ENCODE peak calls at places on chromosomes 5 and 9, in ten cellular contexts. X, N, G, T, H, R, V, Q, J and I are unnamed samples. For H3K4me1, the result is how much of the 10 kb centered on the place peaks cover.

GRCh38 chr9:85038824-85039540 is 369.5 kb downstream of the NTRK2 start:
- DNase-seq in G (no peak), T (no peak), Q (no peak), N (no peak), R (no peak), V (no peak), H (no peak), X (no peak), J (no peak), I (no peak)

GRCh38 chr5:157253547-157253946 is 12.4 kb upstream of the CYFIP2 start:
- DNase-seq in N (no peak), R (no peak), Q (peak), H (no peak), T (peak), G (no peak), V (peak), X (no peak), J (no peak), I (no peak)

GRCh38 chr9:101468116-101468515 is 32.5 kb upstream of the ALDOB start:
- DNase-seq in J (no peak), V (no peak), N (no peak), X (no peak), G (no peak), Q (no peak), H (no peak), T (no peak), R (no peak), I (no peak)

GRCh38 chr9:69089082-69089481 is 53.5 kb downstream of the FXN start:
- DNase-seq in X (no peak), Q (no peak), R (no peak), G (no peak), J (no peak), N (no peak), V (no peak), H (no peak), T (no peak), I (no peak)

GRCh38 chr5:128213833-128214232 is 130.3 kb downstream of the SLC12A2 start:
- DNase-seq in G (no peak), X (no peak), Q (no peak), T (no peak), V (no peak), N (no peak), R (no peak), H (no peak), J (no peak), I (no peak)

GRCh38 chr9:81535542-81536241 is 153.7 kb downstream of the TLE1 start:
- DNase-seq in T (peak), V (no peak), N (no peak), X (no peak), J (no peak), H (no peak), R (no peak), G (no peak), Q (no peak), I (no peak)

GRCh38 chr5:128163991-128164390 is 80.4 kb downstream of the SLC12A2 start:
- DNase-seq in X (no peak), J (no peak), Q (no peak), R (no peak), H (peak), G (no peak), V (no peak), T (no peak), N (no peak), I (no peak)

GRCh38 chr5:159416438-159416837 is 86.2 kb upstream of the IL12B start:
- DNase-seq in V (no peak), R (no peak), N (no peak), H (no peak), X (no peak), Q (no peak), T (no peak), G (no peak), J (no peak), I (no peak)

GRCh38 chr9:120931278-120932085 is 4.9 kb upstream of the TRAF1 start:
- DNase-seq in V (no peak), Q (peak), N (no peak), T (peak), H (no peak), X (no peak), R (peak), J (peak), G (no peak), I (no peak)

GRCh38 chr5:15008476-15008875 is 136.9 kb upstream of the ANKH start:
- DNase-seq in V (no peak), R (no peak), H (peak), T (peak), X (peak), Q (no peak), J (no peak), G (no peak), N (peak), I (no peak)

GRCh38 chr9:128216781-128217553 is 13.8 kb downstream of the DNM1 start:
- DNase-seq in R (no peak), Q (no peak), G (no peak), V (no peak), T (no peak), H (no peak), X (no peak), N (no peak), J (no peak), I (no peak)

GRCh38 chr5:39547548-39548154 is 122.9 kb upstream of the DAB2 start:
- DNase-seq in J (no peak), N (no peak), X (no peak), V (peak), H (no peak), R (no peak), G (no peak), T (peak), Q (peak), I (no peak)

GRCh38 chr5:136094189-136094912 is 38.3 kb upstream of the SMAD5 start:
- DNase-seq in H (no peak), G (no peak), N (no peak), X (no peak), R (no peak), T (no peak), J (no peak), Q (no peak), V (no peak), I (no peak)

GRCh38 chr5:3526551-3527185 is 69.0 kb upstream of the IRX1 start:
- DNase-seq in R (no peak), H (no peak), G (no peak), J (no peak), N (no peak), V (no peak), T (no peak), Q (no peak), X (no peak), I (no peak)

GRCh38 chr5:68074633-68075032 is 140.9 kb upstream of the PIK3R1 start:
- DNase-seq in G (no peak), X (no peak), N (no peak), H (no peak), Q (no peak), J (no peak), V (no peak), T (no peak), R (no peak), I (no peak)

GRCh38 chr5:1360861-1361260 is 16.0 kb upstream of the CLPTM1L start:
- DNase-seq in Q (no peak), N (no peak), V (no peak), X (no peak), J (no peak), T (no peak), H (no peak), R (no peak), G (peak), I (no peak)

GRCh38 chr9:99748251-99748650 is 73.4 kb upstream of the NR4A3 start:
- DNase-seq in J (no peak), R (no peak), X (no peak), T (no peak), V (no peak), Q (no peak), N (no peak), H (no peak), G (no peak), I (no peak)

GRCh38 chr9:117739620-117740347 is 35.6 kb downstream of the TLR4 start:
- DNase-seq in N (no peak), J (no peak), Q (no peak), H (no peak), G (no peak), T (no peak), X (no peak), V (no peak), R (no peak), I (no peak)

GRCh38 chr5:16897284-16897704 is 38.8 kb downstream of the MYO10 start:
- DNase-seq in J (no peak), R (no peak), V (peak), N (no peak), H (no peak), T (no peak), Q (no peak), X (no peak), G (no peak), I (no peak)

GRCh38 chr5:102638912-102639652 is 116.0 kb upstream of the PAM start:
- DNase-seq in R (no peak), V (peak), X (no peak), G (no peak), J (no peak), N (no peak), H (no peak), T (no peak), Q (no peak), I (no peak)

GRCh38 chr5:1743769-1744085 is 55.9 kb downstream of the MRPL36 start:
- DNase-seq in G (peak), Q (no peak), N (no peak), X (no peak), J (no peak), H (no peak), T (no peak), R (no peak), V (no peak), I (no peak)

DNA sequence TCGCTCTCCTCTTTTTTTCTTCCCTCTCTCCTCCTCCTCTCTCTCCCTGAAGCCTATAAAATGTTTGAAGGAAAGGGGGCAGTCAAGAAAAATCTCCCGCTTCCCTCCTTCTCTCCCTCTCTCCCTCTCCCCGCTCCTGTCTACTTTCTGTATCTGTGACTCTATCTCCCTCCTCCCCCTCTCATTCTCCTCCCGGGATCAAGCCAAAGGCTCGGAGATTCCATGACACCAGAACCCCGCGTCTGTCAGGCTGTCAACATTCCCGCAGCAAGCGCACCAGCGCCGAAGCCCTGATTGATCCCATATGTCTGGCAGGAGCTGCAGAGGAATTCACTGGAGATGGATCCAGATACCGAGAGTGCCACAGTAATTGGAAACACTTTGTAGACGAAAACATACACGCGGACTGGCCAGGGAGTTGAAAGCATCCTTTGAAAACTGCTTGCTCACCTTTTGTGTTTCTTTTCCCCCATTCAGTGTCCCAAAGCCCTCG is 268 bp upstream of the SVEP1 start:
- DNase-seq in V (peak), Q (no peak), R (no peak), X (no peak), J (no peak), N (no peak), G (no peak), T (no peak), H (no peak), I (no peak)
- H3K27ac ChIP-seq in V (peak), Q (no peak), R (no peak), X (peak), J (no peak), N (peak), G (peak), T (no peak), H (no peak), I (no peak)

GRCh38 chr9:34993502-34994428 is 4.2 kb downstream of the DNAJB5 start:
- DNase-seq in X (no peak), J (no peak), N (peak), T (no peak), Q (no peak), G (peak), V (peak), R (no peak), H (no peak), I (no peak)
- H3K4me1 ChIP-seq in X (under half), J (under half), N (under half), T (under half), Q (under half), G (under half), V (half or more), R (under half), H (half or more), I (under half)

DNA sequence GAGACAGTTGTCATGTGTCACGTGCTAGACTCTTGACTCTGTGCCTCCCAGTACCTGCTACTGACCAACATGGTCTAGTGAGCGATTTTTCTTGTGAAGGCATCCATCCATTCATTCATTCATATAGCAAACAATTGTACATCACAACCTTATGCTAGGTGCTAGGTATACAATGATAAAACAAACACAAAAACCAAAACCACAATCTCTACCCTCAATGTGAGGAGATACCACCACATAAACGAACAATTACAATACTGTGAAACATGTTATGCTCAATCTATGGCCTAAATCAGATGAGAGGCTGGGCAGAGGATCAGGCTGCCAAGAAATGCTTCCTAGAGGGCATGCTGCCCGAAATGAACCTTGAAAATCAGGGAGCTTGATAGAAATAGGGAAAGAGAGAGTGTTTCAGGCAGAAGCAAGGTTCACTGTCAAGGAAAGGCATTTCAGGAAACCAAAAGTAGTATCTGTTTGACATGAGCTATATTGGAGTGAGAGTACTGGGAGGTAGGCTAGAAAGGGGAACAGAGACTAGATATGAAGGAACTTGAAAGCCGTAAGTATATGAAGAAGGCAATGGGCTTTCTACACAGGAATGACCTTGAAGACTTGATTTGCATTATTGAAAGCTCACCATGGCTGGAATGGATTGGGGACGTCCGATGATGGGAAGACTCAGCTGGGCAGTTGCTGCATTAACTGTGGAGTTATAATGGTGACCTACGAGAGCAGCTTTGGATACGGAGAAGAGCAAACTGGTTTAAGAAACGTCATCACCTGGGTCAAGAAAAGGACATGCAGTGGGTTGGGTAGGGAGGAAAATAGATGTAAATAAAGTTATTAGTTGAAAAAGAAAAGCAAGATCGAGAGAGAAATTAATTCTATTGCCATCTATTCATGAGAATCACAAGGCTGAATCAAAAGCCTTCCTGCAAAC is 90.1 kb downstream of the THBS4 start:
- DNase-seq in H (no peak), G (no peak), X (no peak), R (no peak), V (no peak), J (no peak), Q (peak), N (no peak), T (no peak), I (no peak)
- H3K4me3 ChIP-seq in H (no peak), G (no peak), X (no peak), R (no peak), V (no peak), J (no peak), Q (no peak), N (no peak), T (no peak), I (no peak)

DNA sequence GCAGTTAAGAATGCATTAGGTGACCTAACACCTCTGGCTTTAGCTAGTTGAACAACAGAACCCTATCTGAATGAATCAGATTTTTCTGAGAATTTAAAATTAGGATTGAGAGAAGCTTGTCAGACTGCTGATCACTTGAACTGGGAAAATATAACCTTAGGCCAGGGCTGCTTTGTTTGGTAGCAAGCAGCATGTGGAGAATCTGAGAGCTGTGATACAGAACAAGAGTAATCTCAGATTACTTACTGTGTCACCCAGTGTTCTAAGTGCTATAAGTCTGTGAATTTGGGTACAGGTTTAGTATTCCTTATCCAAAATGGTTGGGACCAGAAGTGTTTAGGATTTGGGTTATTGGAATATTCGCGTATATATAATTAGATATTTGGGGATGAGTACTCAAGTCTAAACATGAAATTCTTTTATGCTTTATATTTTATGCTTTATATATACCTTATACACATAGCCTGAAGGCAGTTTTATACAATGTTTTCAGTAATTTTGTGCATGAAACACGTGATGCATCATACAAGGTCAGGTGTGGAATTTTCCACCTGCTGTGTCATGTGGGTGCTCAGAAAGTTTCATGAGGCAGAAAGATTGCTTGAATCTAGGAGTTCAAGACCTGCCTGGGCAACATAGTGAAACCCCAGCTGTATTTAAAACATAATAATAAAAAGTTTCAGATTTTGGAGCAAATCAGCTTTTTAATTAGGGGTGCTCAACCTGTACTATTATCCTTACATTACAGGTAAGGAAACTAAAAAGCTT is 8.3 kb upstream of the CHD1 start:
- DNase-seq in J (no peak), Q (no peak), N (no peak), V (no peak), X (no peak), H (no peak), R (no peak), T (no peak), G (no peak), I (no peak)
- H3K27ac ChIP-seq in J (peak), Q (no peak), N (peak), V (no peak), X (no peak), H (no peak), R (peak), T (no peak), G (no peak), I (no peak)

DNA sequence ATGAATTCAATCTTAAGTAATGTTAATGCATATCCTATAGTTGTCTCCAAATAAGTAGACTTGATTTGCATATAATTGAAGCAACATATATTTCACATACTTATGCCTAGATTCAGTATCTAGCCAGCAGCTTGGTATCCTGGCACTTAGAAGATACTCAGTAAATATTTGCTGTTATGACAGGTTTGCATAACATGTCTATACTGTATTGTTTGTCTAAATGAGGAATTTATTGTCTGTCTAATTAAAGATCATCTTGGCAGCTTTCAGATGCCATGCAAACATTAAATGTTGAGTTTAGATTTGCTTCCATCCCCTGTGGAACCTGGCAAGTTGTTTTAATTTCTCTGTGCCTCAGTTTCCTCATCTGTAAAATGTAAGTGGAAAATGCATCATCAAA is 9.4 kb downstream of the IQGAP2 start:
- DNase-seq in V (no peak), X (no peak), Q (no peak), R (no peak), G (no peak), H (no peak), T (no peak), N (no peak), J (no peak), I (no peak)
- H3K4me1 ChIP-seq in V (under half), X (under half), Q (under half), R (under half), G (under half), H (under half), T (under half), N (under half), J (under half), I (under half)